ENCODE peak calls at places on chromosome 16, in ten cellular contexts. I, J, M, Q, A, G, S, B, L and Z are unnamed samples.

GRCh38 chr16:80743772-80744171 is 60.6 kb downstream of the CDYL2 start:
- DNase-seq in G (no peak), Q (no peak), B (no peak), M (no peak), A (no peak), S (no peak), I (no peak), L (no peak), J (no peak), Z (no peak)

GRCh38 chr16:1487395-1488053 is 1.2 kb downstream of the PTX4 start:
- DNase-seq in M (no peak), A (no peak), J (no peak), B (no peak), Q (no peak), S (no peak), G (no peak), I (no peak), L (no peak), Z (no peak)

GRCh38 chr16:67565470-67566100 is 3.3 kb downstream of the CTCF start:
- DNase-seq in B (no peak), L (no peak), Q (no peak), J (no peak), I (no peak), A (no peak), M (no peak), G (no peak), S (no peak), Z (no peak)

GRCh38 chr16:67357561-67357960 is 30.9 kb downstream of the LRRC36 start:
- DNase-seq in Q (no peak), A (no peak), J (no peak), S (no peak), M (no peak), L (no peak), I (no peak), G (peak; percentile 30), B (no peak), Z (no peak)

GRCh38 chr16:87138868-87139267 is 178.3 kb downstream of the C16orf95 start:
- DNase-seq in I (no peak), L (no peak), B (no peak), A (no peak), S (no peak), Q (no peak), M (no peak), G (no peak), J (no peak), Z (no peak)

GRCh38 chr16:15704545-15704987 is 54.5 kb downstream of the NDE1 start:
- DNase-seq in M (peak; percentile 81), B (peak; percentile 53), Q (peak; percentile 70), A (peak; percentile 66), G (peak; percentile 74), L (peak; percentile 82), I (peak; percentile 84), S (peak; percentile 64), J (peak; percentile 81), Z (peak; percentile 57)

GRCh38 chr16:84065536-84066132 is 23.0 kb upstream of the SLC38A8 start:
- DNase-seq in L (peak; percentile 69), Q (peak; percentile 53), J (peak; percentile 66), A (no peak), G (peak; percentile 43), M (no peak), I (no peak), B (peak; percentile 62), S (peak; percentile 42), Z (peak; percentile 9)

GRCh38 chr16:81632392-81633146 is 146.5 kb upstream of the PLCG2 start:
- DNase-seq in Q (peak; percentile 49), A (peak; percentile 73), S (peak; percentile 79), L (peak; percentile 27), J (peak; percentile 37), B (no peak), G (no peak), I (no peak), M (no peak), Z (peak; percentile 36)

GRCh38 chr16:51168755-51169154 is 17.7 kb upstream of the SALL1 start:
- DNase-seq in B (no peak), S (no peak), J (no peak), M (no peak), L (no peak), G (no peak), A (no peak), Q (no peak), I (no peak), Z (no peak)

GRCh38 chr16:23392223-23392600 is 60.8 kb downstream of the COG7 start:
- DNase-seq in G (no peak), I (no peak), M (no peak), L (no peak), Q (no peak), S (no peak), B (no peak), A (no peak), J (no peak), Z (no peak)

GRCh38 chr16:14186007-14186953 is 115.2 kb downstream of the MRTFB start:
- DNase-seq in S (no peak), Q (no peak), M (peak; percentile 56), G (no peak), A (peak; percentile 31), I (peak; percentile 51), J (no peak), B (no peak), L (peak; percentile 85), Z (no peak)

GRCh38 chr16:14182999-14183398 is 111.9 kb downstream of the MRTFB start:
- DNase-seq in Q (no peak), L (no peak), G (no peak), I (no peak), A (no peak), S (no peak), B (no peak), M (no peak), J (no peak), Z (no peak)

GRCh38 chr16:14187517-14188338 is 116.6 kb downstream of the MRTFB start:
- DNase-seq in Q (no peak), S (no peak), G (no peak), M (no peak), L (no peak), I (no peak), J (no peak), B (no peak), A (no peak), Z (no peak)

GRCh38 chr16:14181371-14182050 is 110.4 kb downstream of the MRTFB start:
- DNase-seq in B (no peak), A (no peak), J (no peak), L (peak; percentile 83), G (no peak), S (no peak), I (no peak), Q (no peak), M (no peak), Z (no peak)

GRCh38 chr16:14186954-14187306 is 115.8 kb downstream of the MRTFB start:
- DNase-seq in S (no peak), L (no peak), M (no peak), Q (no peak), J (no peak), A (no peak), G (no peak), I (no peak), B (no peak), Z (no peak)
- H3K4me3 ChIP-seq in S (no peak overlapping the region), L (peak overlapping the region; percentile 30), M (peak overlapping the region; percentile 46), Q (peak overlapping the region; percentile 37), J (no peak overlapping the region), A (no peak overlapping the region), G (peak overlapping the region; percentile 17), I (peak overlapping the region; percentile 24), B (no peak overlapping the region), Z (no peak overlapping the region)

DNA sequence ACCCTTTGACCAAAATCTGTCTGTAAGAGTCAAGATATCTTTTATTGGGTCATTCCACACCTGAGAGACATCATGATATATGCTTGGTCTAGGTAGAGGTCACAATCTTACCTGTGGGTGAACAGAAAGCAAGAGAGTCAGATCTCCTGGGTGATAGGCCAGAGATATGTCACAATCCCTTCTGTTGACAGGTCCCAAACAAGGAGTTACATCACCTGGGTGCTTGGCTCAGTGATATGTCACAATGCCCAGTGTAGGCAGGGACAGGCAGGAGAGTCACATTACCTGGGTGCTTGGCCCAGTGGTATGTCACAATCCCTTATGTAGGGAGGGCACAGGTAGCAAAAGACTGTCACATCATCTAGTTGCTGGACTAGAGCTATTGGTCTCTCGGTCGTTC is 1991.2 kb downstream of the TP53TG3F start:
- DNase-seq in I (no peak), B (no peak), J (no peak), M (no peak), L (no peak), A (no peak), G (no peak), S (no peak), Q (no peak), Z (no peak)
- H3K9me3 ChIP-seq in I (no peaks in the 10 kb centered on the region), B (peaks cover 6% of the 10 kb centered on the region), J (no peaks in the 10 kb centered on the region), M (peaks cover 28% of the 10 kb centered on the region), L (no peaks in the 10 kb centered on the region), A (no peaks in the 10 kb centered on the region), G (no peaks in the 10 kb centered on the region), S (peaks cover 18% of the 10 kb centered on the region), Q (peaks cover 95% of the 10 kb centered on the region), Z (peaks cover 2% of the 10 kb centered on the region)

DNA sequence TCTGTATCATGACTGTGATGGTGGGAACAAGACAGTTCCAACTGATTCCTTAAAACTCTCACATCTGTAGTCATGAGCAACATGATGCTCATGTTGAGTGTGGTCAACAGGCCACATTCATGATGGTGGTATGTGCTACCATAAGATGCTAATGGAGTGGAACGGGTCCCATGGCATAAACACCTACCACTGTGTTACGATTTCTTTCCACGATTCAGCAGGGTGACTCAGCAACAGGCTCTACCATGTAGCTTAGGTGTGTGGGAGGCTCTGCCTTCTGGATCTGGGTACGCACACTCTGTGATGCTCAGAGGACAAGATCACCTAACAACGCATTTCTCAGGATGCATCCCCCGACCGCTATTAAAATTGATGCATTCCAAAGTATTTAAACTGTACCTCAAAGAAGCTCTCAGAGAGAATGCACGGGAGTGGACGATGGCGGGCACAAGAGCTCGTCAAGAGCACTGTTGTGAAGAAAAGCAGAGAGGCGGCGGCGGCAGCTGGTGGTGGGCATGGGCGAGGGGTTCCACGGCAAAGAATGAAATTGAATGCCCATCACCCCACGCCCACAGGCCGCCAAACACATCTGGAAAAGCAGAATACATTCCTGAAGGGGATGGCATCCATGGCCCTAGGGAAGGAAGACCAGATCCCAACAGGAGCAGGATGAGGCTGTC is 133.3 kb downstream of the ZNF778 start:
- DNase-seq in G (no peak), Q (no peak), J (no peak), I (no peak), S (no peak), A (no peak), B (no peak), L (no peak), M (no peak), Z (no peak)
- H3K27me3 ChIP-seq in G (no peaks in the 10 kb centered on the region), Q (no peaks in the 10 kb centered on the region), J (no peaks in the 10 kb centered on the region), I (no peaks in the 10 kb centered on the region), S (no peaks in the 10 kb centered on the region), A (no peaks in the 10 kb centered on the region), B (no peaks in the 10 kb centered on the region), L (no peaks in the 10 kb centered on the region), M (no peaks in the 10 kb centered on the region), Z (no peaks in the 10 kb centered on the region)

DNA sequence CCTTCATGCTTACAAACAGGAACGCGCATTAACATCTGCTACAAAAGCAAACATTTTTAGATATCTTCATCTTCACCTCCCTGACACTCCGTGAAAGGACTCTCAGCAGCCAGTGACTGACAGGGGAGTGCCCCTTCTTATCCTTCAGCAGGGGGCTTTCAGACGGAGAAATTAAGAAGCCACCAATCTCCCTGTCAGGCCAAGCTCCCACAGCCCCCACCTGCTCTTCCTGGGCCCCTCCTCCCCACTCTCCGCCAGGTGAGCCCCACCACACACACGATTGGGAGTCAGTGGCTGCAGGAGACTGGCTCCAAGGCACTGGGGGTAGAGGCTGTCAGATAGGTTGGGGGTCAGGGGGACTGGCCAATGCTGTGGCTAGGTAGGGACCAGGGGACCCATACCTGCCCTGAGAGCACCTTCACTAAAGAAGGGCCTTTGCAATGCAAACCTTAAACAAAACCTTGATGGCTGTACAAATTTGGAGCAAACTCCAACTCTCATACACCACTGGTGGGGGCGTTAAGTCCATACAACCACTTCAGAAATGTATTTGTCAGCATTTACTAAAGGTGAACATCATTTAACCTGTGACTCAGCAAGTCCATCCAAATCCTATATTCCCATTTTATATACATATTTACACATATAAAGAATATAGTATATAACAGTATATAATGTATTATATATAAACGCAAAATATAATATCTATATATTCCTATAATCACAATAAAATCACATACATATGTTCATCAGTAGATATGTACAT is 232.2 kb downstream of the ZNF423 start:
- DNase-seq in S (no peak), B (peak; percentile 23), L (no peak), I (peak; percentile 6), G (no peak), M (no peak), A (no peak), Q (no peak), J (no peak), Z (no peak)
- H3K4me3 ChIP-seq in S (no peak overlapping the region), B (no peak overlapping the region), L (no peak overlapping the region), I (no peak overlapping the region), G (no peak overlapping the region), M (no peak overlapping the region), A (no peak overlapping the region), Q (no peak overlapping the region), J (no peak overlapping the region), Z (no peak overlapping the region)